ENCODE peak calls at places on chromosomes 6 and 20, in nine cellular contexts. Z is activated naive CD8-positive, alpha-beta T cell treated with anti-CD3 and anti-CD28 coated beads for 36 hours; H is amniotic stem cell; G is GM12891; D is HFF-Myc; S is chondrocyte; P is vagina; F is NCI-H446; K is small intestine. V is an unnamed sample.

GRCh38 chr20:36361406-36361805 is 55.3 kb downstream of the DLGAP4 start:
- DNase-seq in F (no peak), D (no peak), K (no peak), S (no peak), P (no peak), Z (no peak), H (no peak), G (no peak), V (no peak)

GRCh38 chr20:60201198-60201597 is 243.0 kb downstream of the CDH26 start:
- DNase-seq in G (no peak), K (no peak), H (no peak), F (no peak), P (no peak), D (no peak), Z (no peak), S (no peak), V (no peak)

GRCh38 chr6:121522771-121523386 is 87.4 kb downstream of the GJA1 start:
- DNase-seq in Z (no peak), H (no peak), G (no peak), S (no peak), F (no peak), D (peak; percentile 16), P (no peak), K (no peak), V (peak; percentile 12)

GRCh38 chr6:1391692-1392309 is 2.4 kb downstream of the FOXF2 start:
- DNase-seq in K (no peak), F (no peak), S (no peak), D (no peak), G (no peak), H (no peak), Z (no peak), P (no peak), V (no peak)

GRCh38 chr6:112187736-112188135 is 66.6 kb downstream of the LAMA4 start:
- DNase-seq in P (no peak), F (no peak), Z (no peak), K (no peak), S (no peak), G (no peak), H (no peak), D (no peak), V (no peak)

GRCh38 chr20:59253325-59253724 is 47.1 kb upstream of the EDN3 start:
- DNase-seq in S (no peak), H (no peak), K (peak; percentile 40), F (no peak), G (no peak), D (no peak), Z (no peak), P (no peak), V (no peak)

GRCh38 chr20:50285376-50286173 is 94.9 kb downstream of the CEBPB start:
- DNase-seq in F (no peak), H (peak; percentile 17), K (no peak), Z (no peak), S (no peak), G (no peak), P (no peak), D (peak; percentile 65), V (no peak)

GRCh38 chr6:13916230-13916944 is 8.4 kb upstream of the RNF182 start:
- DNase-seq in G (no peak), P (no peak), D (no peak), H (no peak), F (peak; percentile 68), Z (no peak), S (no peak), K (peak; percentile 73), V (no peak)

GRCh38 chr6:18495236-18495635 is 108.1 kb downstream of the RNF144B start:
- DNase-seq in S (no peak), K (no peak), Z (no peak), G (no peak), H (no peak), P (no peak), F (no peak), D (no peak), V (no peak)

GRCh38 chr6:95576218-95576617 is 1.1 kb upstream of the MANEA start:
- DNase-seq in G (no peak), K (no peak), P (no peak), H (no peak), Z (no peak), D (no peak), S (no peak), F (no peak), V (no peak)

GRCh38 chr6:89797317-89797716 is 22.3 kb downstream of the MDN1 start:
- DNase-seq in H (no peak), S (no peak), F (no peak), G (no peak), D (no peak), Z (no peak), P (no peak), K (no peak), V (peak; percentile 56)

GRCh38 chr6:2480267-2480966 is 235.0 kb upstream of the GMDS start:
- DNase-seq in G (no peak), Z (no peak), P (no peak), F (peak; percentile 18), D (no peak), S (no peak), H (no peak), K (no peak), V (no peak)

GRCh38 chr20:33732166-33732970 is 572 bp downstream of the ZNF341 start:
- DNase-seq in P (no peak), H (peak; percentile 41), F (peak; percentile 97), S (peak; percentile 92), G (peak; percentile 32), D (no peak), K (peak; percentile 87), Z (no peak), V (peak; percentile 84)

GRCh38 chr6:37663016-37663810 is 34.5 kb downstream of the MDGA1 start:
- DNase-seq in F (peak; percentile 18), Z (no peak), S (peak; percentile 40), D (no peak), H (no peak), G (no peak), K (no peak), P (no peak), V (peak; percentile 17)

V was measured in MG63.